ENCODE peak calls at places on chromosomes 11 and 22, in seven cellular contexts. E, X, P, V, D, Q and B are unnamed samples. For H3K79me2, the result is how much of the 10 kb centered on the place peaks cover.

GRCh38 chr11:2928605-2929510 is at the start of gene PHLDA2:
- DNase-seq in E (peak), V (peak), Q (peak), P (peak), X (peak), D (peak), B (peak)

GRCh38 chr11:13222285-13222684 is 55.3 kb upstream of the BMAL1 start:
- DNase-seq in E (no peak), X (peak), Q (no peak), P (no peak), D (peak), V (peak), B (no peak)

GRCh38 chr11:65266210-65266609 is 4.4 kb downstream of the POLA2 start:
- DNase-seq in E (no peak), Q (no peak), D (no peak), V (no peak), X (no peak), P (no peak), B (no peak)

GRCh38 chr11:396948-397548 is 3.0 kb downstream of the PKP3 start:
- DNase-seq in E (peak), Q (no peak), V (peak), D (peak), P (no peak), X (no peak), B (peak)

GRCh38 chr11:37748641-37749040 is 1150.6 kb upstream of the RAG2 start:
- DNase-seq in X (no peak), E (no peak), V (peak), P (no peak), D (no peak), Q (no peak), B (no peak)

GRCh38 chr11:14435717-14436116 is 63.9 kb downstream of the COPB1 start:
- DNase-seq in Q (no peak), V (no peak), E (no peak), D (no peak), P (no peak), X (no peak), B (no peak)

GRCh38 chr22:38728899-38729796 is 23.4 kb downstream of the GTPBP1 start:
- DNase-seq in P (no peak), D (no peak), V (no peak), E (no peak), X (no peak), Q (no peak), B (no peak)

GRCh38 chr22:30310881-30311771 is 15.6 kb downstream of the TBC1D10A start:
- DNase-seq in P (no peak), X (peak), Q (no peak), E (no peak), V (peak), D (peak), B (no peak)

GRCh38 chr22:24146190-24146616 is 35.1 kb upstream of the SUSD2 start:
- DNase-seq in D (peak), X (no peak), Q (peak), V (peak), E (no peak), P (peak), B (no peak)

GRCh38 chr11:130198292-130198691 is 38.7 kb downstream of the ST14 start:
- DNase-seq in E (no peak), X (no peak), P (no peak), D (no peak), Q (no peak), V (no peak), B (no peak)

GRCh38 chr11:47914743-47915142 is 65.6 kb upstream of the PTPRJ start:
- DNase-seq in X (no peak), E (no peak), P (no peak), Q (no peak), D (no peak), V (peak), B (peak)

GRCh38 chr22:46432164-46433068 is 96.9 kb downstream of the TRMU start:
- DNase-seq in D (no peak), P (no peak), X (no peak), E (no peak), V (no peak), Q (no peak), B (no peak)

GRCh38 chr11:110295487-110296225 is 758 bp downstream of the RDX start:
- DNase-seq in P (peak), Q (peak), E (peak), V (peak), D (peak), X (peak), B (peak)

GRCh38 chr11:56197367-56197766 is 20.9 kb downstream of the OR5J2 start:
- DNase-seq in P (no peak), X (no peak), D (no peak), V (no peak), E (no peak), Q (no peak), B (no peak)

GRCh38 chr11:16784097-16784496 is 45.6 kb downstream of the C11orf58 start:
- DNase-seq in P (no peak), Q (no peak), V (no peak), X (no peak), E (no peak), D (no peak), B (no peak)

GRCh38 chr22:22424956-22425355 is 83.6 kb downstream of the ZNF280B start:
- DNase-seq in V (no peak), P (no peak), Q (no peak), X (no peak), E (no peak), D (no peak), B (no peak)

GRCh38 chr22:42299586-42300285 is 29.3 kb upstream of the TCF20 start:
- DNase-seq in V (no peak), P (peak), E (no peak), D (no peak), X (no peak), Q (peak), B (no peak)

GRCh38 chr11:123601136-123601535 is 53.3 kb downstream of the SCN3B start:
- DNase-seq in Q (no peak), P (no peak), E (peak), D (peak), X (no peak), V (peak), B (no peak)

GRCh38 chr11:1283091-1283511 is 26.3 kb downstream of the TOLLIP start:
- DNase-seq in P (no peak), X (no peak), E (no peak), D (no peak), V (no peak), Q (no peak), B (no peak)

GRCh38 chr11:9118277-9118676 is 26.9 kb upstream of the SCUBE2 start:
- DNase-seq in D (no peak), Q (no peak), E (no peak), X (no peak), P (no peak), V (peak), B (no peak)

GRCh38 chr11:30936476-30936875 is 350.3 kb upstream of the MPPED2 start:
- DNase-seq in P (no peak), X (no peak), V (peak), D (peak), E (no peak), Q (no peak), B (no peak)

GRCh38 chr11:110148775-110149744 is 55.9 kb downstream of the ZC3H12C start:
- DNase-seq in Q (no peak), E (peak), V (peak), D (peak), P (no peak), X (peak), B (peak)

GRCh38 chr11:2509481-2510001 is 64.7 kb downstream of the KCNQ1 start:
- DNase-seq in X (no peak), P (no peak), D (no peak), Q (peak), E (no peak), V (no peak), B (no peak)

GRCh38 chr11:18394928-18395734 is 768 bp downstream of the LDHA start:
- DNase-seq in D (peak), V (peak), X (peak), E (no peak), Q (peak), P (peak), B (peak)

DNA sequence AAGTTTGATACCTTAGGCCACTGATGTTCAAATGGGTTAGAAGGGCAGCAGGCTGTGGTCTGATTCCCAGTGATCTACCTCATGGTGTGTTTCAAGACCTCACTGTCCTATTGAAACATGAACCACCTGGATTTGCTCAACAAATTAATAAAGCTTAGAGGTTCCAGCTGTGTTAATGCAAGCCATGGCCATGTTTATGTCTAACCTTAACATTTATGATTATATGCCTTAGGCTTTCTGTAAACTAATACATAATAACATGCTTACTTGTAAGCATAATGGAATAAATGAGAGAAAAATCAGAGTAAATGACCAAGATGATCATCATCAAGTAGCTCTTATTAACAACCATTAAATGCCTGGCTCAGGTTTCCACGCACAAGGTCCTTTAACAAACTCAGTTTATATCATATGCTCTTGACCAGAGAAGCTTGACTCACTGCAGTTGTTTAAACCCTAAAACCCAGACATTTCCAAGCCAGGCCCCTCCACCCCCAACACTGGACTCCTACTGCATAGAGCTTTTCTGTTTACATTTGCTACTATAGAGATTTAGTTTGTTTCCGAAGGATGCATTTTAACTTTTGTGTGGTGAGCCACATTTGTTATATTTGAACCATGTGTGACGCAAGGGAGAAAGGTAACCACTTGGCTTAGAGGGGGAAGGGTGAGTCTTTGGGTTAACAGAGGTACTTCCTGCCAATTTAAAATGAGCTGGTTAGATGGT is 43.7 kb downstream of the KREMEN1 start:
- DNase-seq in V (peak), X (no peak), D (no peak), P (no peak), E (no peak), Q (no peak), B (no peak)
- H3K27ac ChIP-seq in V (no peak), X (no peak), D (no peak), P (no peak), E (no peak), Q (no peak), B (no peak)

GRCh38 chr11:62880803-62881578 is at the start of gene SLC3A2:
- DNase-seq in E (peak), D (peak), Q (peak), P (peak), V (peak), X (peak), B (peak)
- H3K79me2 ChIP-seq in E (under half), D (half or more), Q (under half), P (half or more), V (under half), X (half or more), B (half or more)

GRCh38 chr11:76083563-76084451 is 122.5 kb downstream of the WNT11 start:
- DNase-seq in X (no peak), D (peak), Q (no peak), E (peak), V (peak), P (no peak), B (peak)
- H3K27ac ChIP-seq in X (no peak), D (no peak), Q (no peak), E (peak), V (no peak), P (no peak), B (peak)

GRCh38 chr11:66670816-66671215 is 6.9 kb downstream of the RBM4B start:
- DNase-seq in V (no peak), Q (no peak), X (no peak), E (no peak), P (no peak), D (no peak), B (no peak)
- H3K79me2 ChIP-seq in V (under half), Q (under half), X (half or more), E (under half), P (half or more), D (half or more), B (under half)

GRCh38 chr11:63873381-63873780 is 34.5 kb downstream of the MARK2 start:
- DNase-seq in E (no peak), Q (no peak), D (no peak), P (no peak), V (no peak), X (no peak), B (no peak)
- H3K27ac ChIP-seq in E (no peak), Q (no peak), D (no peak), P (no peak), V (no peak), X (no peak), B (no peak)

GRCh38 chr11:111368285-111368560 is 10.9 kb downstream of the POU2AF1 start:
- DNase-seq in Q (no peak), D (no peak), E (no peak), V (no peak), X (no peak), P (no peak), B (no peak)

GRCh38 chr11:111373590-111373989 is 5.5 kb downstream of the POU2AF1 start:
- DNase-seq in D (no peak), P (no peak), X (no peak), V (no peak), E (no peak), Q (no peak), B (no peak)

GRCh38 chr11:111372538-111372937 is 6.5 kb downstream of the POU2AF1 start:
- DNase-seq in V (no peak), Q (no peak), X (no peak), D (no peak), P (no peak), E (no peak), B (no peak)

GRCh38 chr11:111370270-111370901 is 8.7 kb downstream of the POU2AF1 start:
- DNase-seq in X (no peak), V (no peak), Q (no peak), D (no peak), E (no peak), P (no peak), B (no peak)

GRCh38 chr11:111370902-111371578 is 8.0 kb downstream of the POU2AF1 start:
- DNase-seq in V (no peak), P (no peak), Q (no peak), X (no peak), E (no peak), D (no peak), B (no peak)
- H3K79me2 ChIP-seq in V (under half), P (under half), Q (under half), X (under half), E (under half), D (under half), B (under half)

GRCh38 chr22:20234760-20235452 is 33.2 kb downstream of the RTN4R start:
- DNase-seq in Q (no peak), X (no peak), V (no peak), E (no peak), P (no peak), D (no peak), B (no peak)
- H3K27ac ChIP-seq in Q (no peak), X (no peak), V (no peak), E (no peak), P (no peak), D (no peak), B (no peak)

DNA sequence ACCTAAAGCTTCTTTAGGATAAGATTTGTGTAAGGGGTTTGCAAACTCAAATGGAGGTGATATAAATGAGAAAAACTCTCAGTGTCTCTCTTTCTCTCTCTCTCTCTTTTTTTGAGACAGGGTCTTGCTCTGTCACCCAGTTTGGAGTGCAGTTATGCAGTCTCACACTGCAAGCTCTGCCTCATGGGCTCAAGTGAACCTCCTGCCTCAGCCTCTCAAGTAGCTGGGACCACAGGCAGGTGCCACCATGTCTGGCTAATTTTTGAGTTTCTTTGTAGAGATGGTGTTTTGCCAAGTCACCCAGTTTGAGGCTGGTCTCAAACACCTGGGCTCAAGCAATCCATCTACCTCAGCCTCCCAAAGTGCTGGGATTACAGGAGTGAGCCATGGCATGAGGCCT is 2.9 kb downstream of the BIRC3 start:
- DNase-seq in E (no peak), P (no peak), D (no peak), X (no peak), Q (no peak), V (no peak), B (no peak)
- H3K79me2 ChIP-seq in E (under half), P (under half), D (under half), X (under half), Q (under half), V (under half), B (under half)